ENCODE peak calls at places on chromosome 6, in four cellular contexts. One of them, this sample, is unnamed.

GRCh38 chr6:165049362-165049761 is 260.0 kb downstream of the C6orf118 start:
- DNase-seq in H1: peak
- DNase-seq in HepG2: peak
- DNase-seq in SK-N-SH: peak
- DNase-seq in this sample: no peak

GRCh38 chr6:656460-657252 is at the start of gene HUS1B:
- DNase-seq in H1: no peak
- DNase-seq in HepG2: no peak
- DNase-seq in SK-N-SH: no peak
- DNase-seq in this sample: no peak

GRCh38 chr6:89843070-89843469 is 13.4 kb downstream of the CASP8AP2 start:
- DNase-seq in SK-N-SH: no peak
- DNase-seq in H1: no peak
- DNase-seq in HepG2: no peak
- DNase-seq in this sample: no peak

GRCh38 chr6:84556541-84557335 is 207.7 kb downstream of the TBX18 start:
- DNase-seq in SK-N-SH: no peak
- DNase-seq in H1: no peak
- DNase-seq in HepG2: no peak
- DNase-seq in this sample: no peak

GRCh38 chr6:144036064-144036873 is 28.2 kb upstream of the PLAGL1 start:
- DNase-seq in SK-N-SH: no peak
- DNase-seq in H1: no peak
- DNase-seq in HepG2: peak
- DNase-seq in this sample: no peak

GRCh38 chr6:41771058-41771983 is 8.4 kb downstream of the FRS3 start:
- DNase-seq in H1: no peak
- DNase-seq in SK-N-SH: no peak
- DNase-seq in HepG2: no peak
- DNase-seq in this sample: no peak

GRCh38 chr6:16400248-16400760 is 161.9 kb downstream of the GMPR start:
- DNase-seq in H1: no peak
- DNase-seq in HepG2: no peak
- DNase-seq in SK-N-SH: no peak
- DNase-seq in this sample: no peak

GRCh38 chr6:72411872-72412708 is 209.8 kb upstream of the KCNQ5 start:
- DNase-seq in SK-N-SH: peak
- DNase-seq in HepG2: peak
- DNase-seq in H1: peak
- DNase-seq in this sample: peak

GRCh38 chr6:57252975-57253374 is 30.9 kb upstream of the RAB23 start:
- DNase-seq in SK-N-SH: no peak
- DNase-seq in H1: no peak
- DNase-seq in HepG2: no peak
- DNase-seq in this sample: no peak

GRCh38 chr6:157096522-157096921 is 226.8 kb downstream of the TMEM242 start:
- DNase-seq in HepG2: peak
- DNase-seq in H1: no peak
- DNase-seq in SK-N-SH: no peak
- DNase-seq in this sample: no peak

GRCh38 chr6:31386977-31387376 is 16.4 kb upstream of the MICA start:
- DNase-seq in HepG2: peak
- DNase-seq in H1: no peak
- DNase-seq in SK-N-SH: no peak
- DNase-seq in this sample: no peak

GRCh38 chr6:42404494-42404893 is 47.2 kb downstream of the TRERF1 start:
- DNase-seq in HepG2: no peak
- DNase-seq in H1: no peak
- DNase-seq in SK-N-SH: no peak
- DNase-seq in this sample: no peak

GRCh38 chr6:157586476-157587126 is 205.6 kb downstream of the ZDHHC14 start:
- DNase-seq in HepG2: peak
- DNase-seq in H1: no peak
- DNase-seq in SK-N-SH: no peak
- DNase-seq in this sample: no peak

GRCh38 chr6:90537723-90538407 is 49.0 kb downstream of the MAP3K7 start:
- DNase-seq in HepG2: no peak
- DNase-seq in H1: no peak
- DNase-seq in SK-N-SH: no peak
- DNase-seq in this sample: peak

GRCh38 chr6:142853244-142854180 is 91.5 kb downstream of the HIVEP2 start:
- DNase-seq in SK-N-SH: no peak
- DNase-seq in HepG2: no peak
- DNase-seq in H1: no peak
- DNase-seq in this sample: no peak

GRCh38 chr6:14467591-14467990 is 350.0 kb downstream of the CD83 start:
- DNase-seq in H1: no peak
- DNase-seq in SK-N-SH: no peak
- DNase-seq in HepG2: no peak
- DNase-seq in this sample: no peak
- TF ChIP-seq TCF12 in H1: no peak
- TF ChIP-seq TCF12 in SK-N-SH: no peak
- TF ChIP-seq TCF12 in HepG2: no peak
- TF ChIP-seq TCF12 in this sample: no peak

GRCh38 chr6:106648651-106649308 is 19.4 kb downstream of the QRSL1 start:
- DNase-seq in SK-N-SH: no peak
- DNase-seq in H1: no peak
- DNase-seq in HepG2: no peak
- DNase-seq in this sample: no peak
- TF ChIP-seq TCF12 in SK-N-SH: no peak
- TF ChIP-seq TCF12 in H1: no peak
- TF ChIP-seq TCF12 in HepG2: no peak
- TF ChIP-seq TCF12 in this sample: no peak

GRCh38 chr6:107114872-107115694 is at the start of gene BEND3:
- DNase-seq in HepG2: no peak
- DNase-seq in SK-N-SH: peak
- DNase-seq in H1: no peak
- DNase-seq in this sample: no peak

GRCh38 chr6:107116923-107117417 is 1.7 kb upstream of the BEND3 start:
- DNase-seq in H1: no peak
- DNase-seq in SK-N-SH: no peak
- DNase-seq in HepG2: no peak
- DNase-seq in this sample: no peak

GRCh38 chr6:107115695-107116327 is 496 bp upstream of the BEND3 start:
- DNase-seq in H1: peak
- DNase-seq in HepG2: peak
- DNase-seq in SK-N-SH: peak
- DNase-seq in this sample: no peak

GRCh38 chr6:107114213-107114871 is 973 bp downstream of the BEND3 start:
- DNase-seq in HepG2: peak
- DNase-seq in SK-N-SH: peak
- DNase-seq in H1: peak
- DNase-seq in this sample: no peak

GRCh38 chr6:107116328-107116892 is 1.1 kb upstream of the BEND3 start:
- DNase-seq in SK-N-SH: peak
- DNase-seq in H1: peak
- DNase-seq in HepG2: no peak
- DNase-seq in this sample: no peak
- TF ChIP-seq TCF12 in SK-N-SH: no peak
- TF ChIP-seq TCF12 in H1: no peak
- TF ChIP-seq TCF12 in HepG2: no peak
- TF ChIP-seq TCF12 in this sample: no peak

GRCh38 chr6:107661291-107661690 is 162.8 kb downstream of the SCML4 start:
- DNase-seq in SK-N-SH: no peak
- DNase-seq in HepG2: no peak
- DNase-seq in H1: no peak
- DNase-seq in this sample: no peak
- TF ChIP-seq TCF12 in SK-N-SH: no peak
- TF ChIP-seq TCF12 in HepG2: no peak
- TF ChIP-seq TCF12 in H1: no peak
- TF ChIP-seq TCF12 in this sample: no peak

GRCh38 chr6:167240034-167240541 is 51.0 kb upstream of the UNC93A start:
- DNase-seq in HepG2: no peak
- DNase-seq in H1: no peak
- DNase-seq in SK-N-SH: no peak
- DNase-seq in this sample: no peak
- TF ChIP-seq TCF12 in HepG2: no peak
- TF ChIP-seq TCF12 in H1: no peak
- TF ChIP-seq TCF12 in SK-N-SH: no peak
- TF ChIP-seq TCF12 in this sample: no peak

DNA sequence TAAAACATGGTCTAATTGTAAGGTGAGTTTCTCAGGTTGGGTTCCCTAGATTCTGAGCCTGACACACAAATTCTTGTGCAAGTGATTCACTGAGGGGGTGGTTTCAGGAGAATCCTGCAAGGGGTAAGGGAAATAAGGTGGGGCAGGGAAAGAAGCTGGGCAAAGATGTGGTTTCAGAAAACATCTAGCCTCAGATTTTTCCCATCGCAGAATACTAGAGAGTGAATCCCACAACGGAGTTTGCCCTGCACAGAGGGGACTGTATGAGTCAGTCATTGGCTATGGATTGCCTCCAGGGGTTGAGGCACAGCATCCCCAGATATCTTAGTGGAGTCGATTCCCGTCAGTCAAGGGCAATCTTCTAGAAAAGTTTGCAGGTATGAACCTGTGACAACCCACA is 65.2 kb downstream of the PRL start:
- DNase-seq in H1: no peak
- DNase-seq in HepG2: no peak
- DNase-seq in SK-N-SH: no peak
- DNase-seq in this sample: no peak
- TF ChIP-seq TCF12 in H1: no peak
- TF ChIP-seq TCF12 in HepG2: no peak
- TF ChIP-seq TCF12 in SK-N-SH: no peak
- TF ChIP-seq TCF12 in this sample: no peak

DNA sequence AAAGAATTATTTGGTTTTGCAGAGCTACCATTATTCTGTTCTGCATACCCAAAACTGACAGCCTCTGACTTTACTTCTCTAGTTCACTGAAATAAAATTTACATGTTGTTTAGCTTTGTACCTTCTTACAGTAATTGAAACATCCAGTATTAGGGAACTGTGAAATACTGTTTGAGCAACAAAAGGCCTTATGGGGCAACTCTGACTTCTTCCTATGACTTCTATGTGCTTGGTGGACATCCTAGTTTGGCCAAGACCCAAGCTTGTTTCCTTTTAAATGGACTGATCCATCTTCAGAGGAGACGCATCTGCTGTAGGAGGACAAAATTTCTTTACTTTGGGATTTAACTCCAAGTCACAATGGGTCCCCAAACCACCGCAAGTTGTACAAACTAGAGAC is 44.7 kb downstream of the NR2E1 start:
- DNase-seq in HepG2: no peak
- DNase-seq in H1: no peak
- DNase-seq in SK-N-SH: no peak
- DNase-seq in this sample: no peak
- TF ChIP-seq TCF12 in HepG2: no peak
- TF ChIP-seq TCF12 in H1: no peak
- TF ChIP-seq TCF12 in SK-N-SH: no peak
- TF ChIP-seq TCF12 in this sample: no peak

This sample was measured in GM12878.